ENCODE peak calls at places on chromosome 17, in eight cellular contexts. S is CD8-positive, alpha-beta T cell; U is body of pancreas; R is H9; F is IMR-90; X is tibial artery; I is heart right ventricle; C is endodermal cell. Z is an unnamed sample.

GRCh38 chr17:50764860-50765259 is 2.5 kb downstream of the ANKRD40CL start:
- DNase-seq in S (no peak), I (no peak), C (peak; percentile 40), U (no peak), R (no peak), X (no peak), F (no peak), Z (no peak)

GRCh38 chr17:3207367-3207766 is at the start of gene OR1A1:
- DNase-seq in U (no peak), S (no peak), C (no peak), F (no peak), I (no peak), X (no peak), R (no peak), Z (no peak)

GRCh38 chr17:28675980-28676379 is 14.0 kb downstream of the SUPT6H start:
- DNase-seq in C (peak; percentile 68), F (no peak), U (no peak), X (no peak), R (no peak), I (no peak), S (no peak), Z (no peak)

GRCh38 chr17:28944343-28944742 is 7.0 kb downstream of the PHF12 start:
- DNase-seq in X (no peak), I (no peak), R (no peak), U (no peak), S (no peak), C (no peak), F (no peak), Z (no peak)

GRCh38 chr17:78248051-78248914 is 16.9 kb downstream of the TMEM235 start:
- DNase-seq in R (no peak), U (no peak), X (no peak), S (no peak), C (no peak), F (no peak), I (peak; percentile 45), Z (no peak)

GRCh38 chr17:51660266-51660665 is 399.9 kb downstream of the UTP18 start:
- DNase-seq in S (no peak), R (no peak), C (no peak), F (no peak), X (no peak), I (no peak), U (no peak), Z (no peak)

GRCh38 chr17:69342896-69343644 is 16.1 kb upstream of the ABCA5 start:
- DNase-seq in S (no peak), R (no peak), F (no peak), U (peak; percentile 70), X (no peak), C (no peak), I (no peak), Z (no peak)

GRCh38 chr17:40323731-40324650 is 15.0 kb downstream of the RARA start:
- DNase-seq in F (peak; percentile 44), U (peak; percentile 56), C (no peak), R (no peak), X (peak; percentile 73), S (peak; percentile 92), I (peak; percentile 89), Z (peak; percentile 65)

GRCh38 chr17:72952641-72953313 is 139.7 kb downstream of the SLC39A11 start:
- DNase-seq in F (no peak), S (no peak), I (no peak), U (no peak), R (peak; percentile 50), X (no peak), C (peak; percentile 72), Z (no peak)

DNA sequence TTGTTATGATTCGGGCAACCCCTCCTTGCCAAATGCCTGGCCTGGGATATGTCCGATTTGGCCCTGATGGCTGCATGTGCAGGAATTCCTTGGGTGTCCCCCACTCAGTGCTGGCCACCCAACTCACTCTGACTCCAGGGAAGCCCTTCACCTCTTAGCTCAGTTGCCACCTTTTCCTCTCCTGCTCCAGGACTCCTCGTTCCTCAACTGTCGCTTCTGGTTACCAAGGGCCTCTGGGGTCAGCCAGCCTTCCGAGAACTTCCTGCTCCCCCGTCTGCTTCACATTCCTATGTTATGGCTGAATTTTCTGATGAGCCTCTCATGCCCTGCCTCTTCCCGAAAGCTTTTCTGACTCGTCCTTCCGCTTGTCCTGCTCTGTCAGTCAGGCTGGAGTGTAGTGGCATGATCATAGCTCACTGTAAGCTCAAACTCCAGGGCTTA is 63.5 kb downstream of the SPACA3 start:
- DNase-seq in U (no peak), F (no peak), X (no peak), I (no peak), R (no peak), C (peak; percentile 42), S (no peak), Z (no peak)
- H3K27ac ChIP-seq in U (no peak overlapping the region), F (no peak overlapping the region), X (no peak overlapping the region), I (peak overlapping the region; percentile 33), R (no peak overlapping the region), C (no peak overlapping the region), S (no peak overlapping the region), Z (no peak overlapping the region)

GRCh38 chr17:7984904-7985303 is 17.5 kb upstream of the GUCY2D start:
- DNase-seq in U (no peak), R (no peak), F (no peak), S (no peak), I (no peak), C (no peak), X (no peak), Z (no peak)

GRCh38 chr17:7982171-7982570 is 20.2 kb upstream of the GUCY2D start:
- DNase-seq in X (no peak), C (no peak), U (no peak), S (no peak), I (no peak), F (peak; percentile 78), R (peak; percentile 12), Z (no peak)

GRCh38 chr17:7987112-7987893 is 15.1 kb upstream of the GUCY2D start:
- DNase-seq in C (no peak), R (no peak), S (no peak), F (peak; percentile 27), U (no peak), X (no peak), I (no peak), Z (no peak)

GRCh38 chr17:7977805-7978204 is 24.6 kb upstream of the GUCY2D start:
- DNase-seq in U (no peak), X (no peak), S (no peak), R (no peak), F (no peak), I (no peak), C (no peak), Z (no peak)

DNA sequence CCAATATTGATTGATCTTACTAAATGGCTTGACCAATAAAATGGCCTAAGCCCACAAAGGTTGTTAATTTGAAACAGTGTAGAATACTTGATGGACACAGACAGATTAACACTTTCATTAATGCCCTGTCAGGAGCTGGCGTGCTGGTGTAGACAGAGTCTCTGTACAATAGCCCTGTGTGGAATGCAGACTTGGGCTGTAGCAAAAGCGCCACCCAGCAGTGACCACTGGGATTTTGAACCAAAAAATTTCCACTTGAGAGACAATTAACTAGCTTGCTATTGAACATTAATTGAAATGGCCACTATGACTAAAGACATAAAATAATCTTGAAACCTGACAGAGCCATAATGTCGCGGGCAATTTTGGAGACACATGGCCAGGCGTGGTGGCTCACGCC is 19.7 kb upstream of the GUCY2D start:
- DNase-seq in U (no peak), I (no peak), C (peak; percentile 60), X (no peak), F (peak; percentile 14), R (no peak), S (no peak), Z (no peak)
- TF ChIP-seq CTCF in U (no peak), I (no peak), C (peak; percentile 52), X (no peak), F (peak; percentile 25), R (peak; percentile 34), S (no peak), Z (no peak)

DNA sequence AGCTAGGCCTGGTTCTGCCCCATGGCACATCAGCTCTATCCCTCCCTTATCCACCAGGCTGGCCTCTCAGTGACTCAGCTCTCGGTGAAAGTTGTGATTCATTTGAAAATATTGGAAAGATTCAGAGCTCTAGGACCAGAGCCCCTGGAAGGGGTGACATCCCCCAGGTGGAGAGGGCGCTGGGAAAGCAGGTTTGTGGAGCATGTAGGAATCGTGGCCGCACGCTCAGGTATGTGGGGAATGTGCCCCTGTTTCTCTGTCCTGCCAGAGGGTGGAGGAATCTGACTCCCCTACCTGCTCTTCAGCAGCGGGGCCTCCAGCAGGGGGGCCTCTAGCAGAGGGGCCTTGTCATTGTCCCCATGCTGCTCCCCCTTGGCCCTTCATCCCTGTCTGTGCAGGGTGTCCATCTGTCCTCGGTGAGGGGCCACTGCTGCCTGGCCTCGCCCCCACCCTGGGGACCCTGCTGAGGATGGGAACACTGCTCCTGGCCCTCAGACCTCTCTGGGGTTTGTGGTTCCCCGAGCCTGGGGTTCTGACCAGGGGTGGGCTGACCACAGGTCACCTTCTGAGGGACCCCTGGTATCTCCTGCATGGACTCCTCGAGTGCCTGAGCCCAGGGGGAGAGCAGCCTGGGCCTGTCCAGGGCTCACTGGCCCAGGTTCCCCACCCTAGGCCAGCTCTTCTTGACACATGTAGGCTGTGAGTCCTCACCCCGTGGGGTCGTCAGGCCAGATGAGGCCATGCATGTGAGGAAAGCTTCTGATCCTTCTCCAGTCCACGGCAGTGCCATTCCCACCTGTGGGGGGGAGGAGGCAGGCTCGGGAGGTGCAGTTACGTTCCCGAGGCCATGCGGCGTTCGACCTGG is 47.5 kb downstream of the NT5M start:
- DNase-seq in R (peak; percentile 80), I (no peak), X (no peak), F (peak; percentile 54), U (no peak), S (no peak), C (peak; percentile 87), Z (no peak)
- H3K27ac ChIP-seq in R (no peak overlapping the region), I (no peak overlapping the region), X (no peak overlapping the region), F (no peak overlapping the region), U (no peak overlapping the region), S (no peak overlapping the region), C (no peak overlapping the region), Z (no peak overlapping the region)

DNA sequence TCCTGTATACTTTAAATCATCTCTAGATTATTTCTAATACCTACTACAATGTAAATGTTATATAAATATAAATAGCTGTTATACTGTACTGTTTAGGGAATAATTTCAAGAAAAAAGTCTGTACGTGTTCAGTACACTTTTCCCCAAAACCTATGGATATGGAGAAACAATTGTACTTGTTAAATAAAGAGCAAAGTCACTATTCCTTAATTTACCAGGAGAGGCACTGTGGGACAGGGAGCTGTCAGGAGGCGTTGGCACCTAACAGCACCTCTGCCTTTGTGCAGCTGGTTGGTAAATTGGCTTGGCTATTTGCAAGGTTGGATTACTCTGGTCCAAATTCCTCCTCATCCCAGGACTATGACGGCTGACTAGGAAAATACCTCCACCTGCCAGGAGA is 28.0 kb downstream of the CRHR1 start:
- DNase-seq in F (no peak), U (no peak), I (no peak), S (no peak), C (no peak), R (no peak), X (no peak), Z (no peak)
- TF ChIP-seq CTCF in F (no peak), U (no peak), I (peak; percentile 25), S (no peak), C (peak; percentile 68), R (peak; percentile 56), X (no peak), Z (no peak)